ENCODE peak calls at places on chromosomes 13 and 19, in ten cellular contexts. One of them, this sample, is unnamed.

GRCh38 chr19:31054430-31054829 is 294.8 kb downstream of the TSHZ3 start:
- DNase-seq in brain pericyte: peak; percentile 16
- DNase-seq in amniotic stem cell: peak; percentile 6
- DNase-seq in stimulated activated CD4-positive, alpha-beta T cell treated with anti-CD3 and anti-CD28 coated beads, Interleukin-12 subunit alpha, Interleukin-12 subunit beta, amount 100 ng/mL, for 48 hours: peak; percentile 1
- DNase-seq in hepatic stellate cell: peak; percentile 52
- DNase-seq in breast epithelium: no peak
- DNase-seq in HL-60: no peak
- DNase-seq in pancreas: no peak
- DNase-seq in ACHN: peak; percentile 78
- DNase-seq in NCI-H345: no peak
- DNase-seq in this sample: peak; percentile 65

GRCh38 chr13:31797154-31797775 is 57.9 kb downstream of the RXFP2 start:
- DNase-seq in amniotic stem cell: peak; percentile 37
- DNase-seq in NCI-H345: peak; percentile 2
- DNase-seq in hepatic stellate cell: peak; percentile 37
- DNase-seq in breast epithelium: no peak
- DNase-seq in brain pericyte: no peak
- DNase-seq in stimulated activated CD4-positive, alpha-beta T cell treated with anti-CD3 and anti-CD28 coated beads, Interleukin-12 subunit alpha, Interleukin-12 subunit beta, amount 100 ng/mL, for 48 hours: no peak
- DNase-seq in HL-60: no peak
- DNase-seq in ACHN: peak; percentile 33
- DNase-seq in pancreas: no peak
- DNase-seq in this sample: peak; percentile 2

GRCh38 chr13:28705734-28706133 is 13.0 kb downstream of the SLC46A3 start:
- DNase-seq in stimulated activated CD4-positive, alpha-beta T cell treated with anti-CD3 and anti-CD28 coated beads, Interleukin-12 subunit alpha, Interleukin-12 subunit beta, amount 100 ng/mL, for 48 hours: no peak
- DNase-seq in brain pericyte: no peak
- DNase-seq in NCI-H345: no peak
- DNase-seq in HL-60: peak; percentile 15
- DNase-seq in pancreas: no peak
- DNase-seq in breast epithelium: no peak
- DNase-seq in amniotic stem cell: no peak
- DNase-seq in hepatic stellate cell: no peak
- DNase-seq in ACHN: no peak
- DNase-seq in this sample: no peak

GRCh38 chr13:40535345-40535836 is 131.1 kb downstream of the FOXO1 start:
- DNase-seq in hepatic stellate cell: no peak
- DNase-seq in NCI-H345: no peak
- DNase-seq in brain pericyte: no peak
- DNase-seq in ACHN: no peak
- DNase-seq in amniotic stem cell: no peak
- DNase-seq in stimulated activated CD4-positive, alpha-beta T cell treated with anti-CD3 and anti-CD28 coated beads, Interleukin-12 subunit alpha, Interleukin-12 subunit beta, amount 100 ng/mL, for 48 hours: no peak
- DNase-seq in HL-60: no peak
- DNase-seq in pancreas: peak; percentile 50
- DNase-seq in breast epithelium: no peak
- DNase-seq in this sample: no peak

GRCh38 chr13:112071902-112072530 is 5.1 kb downstream of the SOX1 start:
- DNase-seq in stimulated activated CD4-positive, alpha-beta T cell treated with anti-CD3 and anti-CD28 coated beads, Interleukin-12 subunit alpha, Interleukin-12 subunit beta, amount 100 ng/mL, for 48 hours: no peak
- DNase-seq in brain pericyte: no peak
- DNase-seq in amniotic stem cell: no peak
- DNase-seq in ACHN: no peak
- DNase-seq in NCI-H345: no peak
- DNase-seq in hepatic stellate cell: no peak
- DNase-seq in breast epithelium: no peak
- DNase-seq in HL-60: no peak
- DNase-seq in pancreas: no peak
- DNase-seq in this sample: no peak

GRCh38 chr13:87169337-87169736 is 501.8 kb upstream of the SLITRK5 start:
- DNase-seq in breast epithelium: no peak
- DNase-seq in amniotic stem cell: no peak
- DNase-seq in stimulated activated CD4-positive, alpha-beta T cell treated with anti-CD3 and anti-CD28 coated beads, Interleukin-12 subunit alpha, Interleukin-12 subunit beta, amount 100 ng/mL, for 48 hours: no peak
- DNase-seq in HL-60: no peak
- DNase-seq in hepatic stellate cell: no peak
- DNase-seq in NCI-H345: no peak
- DNase-seq in brain pericyte: no peak
- DNase-seq in ACHN: no peak
- DNase-seq in pancreas: no peak
- DNase-seq in this sample: no peak

GRCh38 chr19:40461669-40462221 is 3.8 kb downstream of the BLVRB start:
- DNase-seq in brain pericyte: no peak
- DNase-seq in stimulated activated CD4-positive, alpha-beta T cell treated with anti-CD3 and anti-CD28 coated beads, Interleukin-12 subunit alpha, Interleukin-12 subunit beta, amount 100 ng/mL, for 48 hours: no peak
- DNase-seq in HL-60: peak; percentile 77
- DNase-seq in pancreas: no peak
- DNase-seq in ACHN: no peak
- DNase-seq in NCI-H345: no peak
- DNase-seq in amniotic stem cell: no peak
- DNase-seq in breast epithelium: peak; percentile 63
- DNase-seq in hepatic stellate cell: no peak
- DNase-seq in this sample: no peak

GRCh38 chr19:55958356-55958755 is 10.7 kb downstream of the NLRP8 start:
- DNase-seq in pancreas: no peak
- DNase-seq in HL-60: no peak
- DNase-seq in amniotic stem cell: no peak
- DNase-seq in NCI-H345: no peak
- DNase-seq in hepatic stellate cell: no peak
- DNase-seq in stimulated activated CD4-positive, alpha-beta T cell treated with anti-CD3 and anti-CD28 coated beads, Interleukin-12 subunit alpha, Interleukin-12 subunit beta, amount 100 ng/mL, for 48 hours: no peak
- DNase-seq in breast epithelium: peak; percentile 83
- DNase-seq in brain pericyte: no peak
- DNase-seq in ACHN: no peak
- DNase-seq in this sample: peak; percentile 12

GRCh38 chr19:49411681-49412321 is 11.4 kb downstream of the PTH2 start:
- DNase-seq in ACHN: no peak
- DNase-seq in breast epithelium: no peak
- DNase-seq in pancreas: no peak
- DNase-seq in brain pericyte: no peak
- DNase-seq in hepatic stellate cell: no peak
- DNase-seq in HL-60: no peak
- DNase-seq in amniotic stem cell: no peak
- DNase-seq in stimulated activated CD4-positive, alpha-beta T cell treated with anti-CD3 and anti-CD28 coated beads, Interleukin-12 subunit alpha, Interleukin-12 subunit beta, amount 100 ng/mL, for 48 hours: no peak
- DNase-seq in NCI-H345: no peak
- DNase-seq in this sample: no peak

GRCh38 chr19:55703790-55704215 is 28.8 kb downstream of the EPN1 start:
- DNase-seq in hepatic stellate cell: peak; percentile 54
- DNase-seq in pancreas: peak; percentile 51
- DNase-seq in amniotic stem cell: no peak
- DNase-seq in stimulated activated CD4-positive, alpha-beta T cell treated with anti-CD3 and anti-CD28 coated beads, Interleukin-12 subunit alpha, Interleukin-12 subunit beta, amount 100 ng/mL, for 48 hours: peak; percentile 34
- DNase-seq in brain pericyte: no peak
- DNase-seq in breast epithelium: no peak
- DNase-seq in ACHN: no peak
- DNase-seq in HL-60: no peak
- DNase-seq in NCI-H345: no peak
- DNase-seq in this sample: peak; percentile 41

GRCh38 chr13:25453966-25454365 is 82.2 kb downstream of the ATP8A2 start:
- DNase-seq in breast epithelium: no peak
- DNase-seq in pancreas: no peak
- DNase-seq in hepatic stellate cell: no peak
- DNase-seq in brain pericyte: no peak
- DNase-seq in amniotic stem cell: no peak
- DNase-seq in ACHN: no peak
- DNase-seq in HL-60: no peak
- DNase-seq in NCI-H345: no peak
- DNase-seq in stimulated activated CD4-positive, alpha-beta T cell treated with anti-CD3 and anti-CD28 coated beads, Interleukin-12 subunit alpha, Interleukin-12 subunit beta, amount 100 ng/mL, for 48 hours: no peak
- DNase-seq in this sample: no peak

GRCh38 chr19:1173160-1173844 is 766 bp downstream of the SBNO2 start:
- DNase-seq in HL-60: peak; percentile 71
- DNase-seq in amniotic stem cell: no peak
- DNase-seq in hepatic stellate cell: no peak
- DNase-seq in pancreas: no peak
- DNase-seq in brain pericyte: no peak
- DNase-seq in stimulated activated CD4-positive, alpha-beta T cell treated with anti-CD3 and anti-CD28 coated beads, Interleukin-12 subunit alpha, Interleukin-12 subunit beta, amount 100 ng/mL, for 48 hours: no peak
- DNase-seq in breast epithelium: no peak
- DNase-seq in ACHN: no peak
- DNase-seq in NCI-H345: no peak
- DNase-seq in this sample: no peak

GRCh38 chr19:28454083-28454482 is 758.9 kb downstream of the UQCRFS1 start:
- DNase-seq in ACHN: peak; percentile 6
- DNase-seq in stimulated activated CD4-positive, alpha-beta T cell treated with anti-CD3 and anti-CD28 coated beads, Interleukin-12 subunit alpha, Interleukin-12 subunit beta, amount 100 ng/mL, for 48 hours: no peak
- DNase-seq in amniotic stem cell: no peak
- DNase-seq in NCI-H345: no peak
- DNase-seq in HL-60: no peak
- DNase-seq in hepatic stellate cell: no peak
- DNase-seq in breast epithelium: no peak
- DNase-seq in pancreas: no peak
- DNase-seq in brain pericyte: no peak
- DNase-seq in this sample: no peak

GRCh38 chr19:35107541-35107939 is 8.1 kb upstream of the FXYD3 start:
- DNase-seq in NCI-H345: no peak
- DNase-seq in brain pericyte: no peak
- DNase-seq in pancreas: no peak
- DNase-seq in HL-60: no peak
- DNase-seq in ACHN: no peak
- DNase-seq in breast epithelium: peak; percentile 78
- DNase-seq in stimulated activated CD4-positive, alpha-beta T cell treated with anti-CD3 and anti-CD28 coated beads, Interleukin-12 subunit alpha, Interleukin-12 subunit beta, amount 100 ng/mL, for 48 hours: no peak
- DNase-seq in amniotic stem cell: no peak
- DNase-seq in hepatic stellate cell: no peak
- DNase-seq in this sample: peak; percentile 55

GRCh38 chr19:11363881-11364280 is 8.6 kb downstream of the PLPPR2 start:
- DNase-seq in HL-60: no peak
- DNase-seq in amniotic stem cell: no peak
- DNase-seq in brain pericyte: no peak
- DNase-seq in breast epithelium: no peak
- DNase-seq in stimulated activated CD4-positive, alpha-beta T cell treated with anti-CD3 and anti-CD28 coated beads, Interleukin-12 subunit alpha, Interleukin-12 subunit beta, amount 100 ng/mL, for 48 hours: no peak
- DNase-seq in hepatic stellate cell: no peak
- DNase-seq in pancreas: no peak
- DNase-seq in ACHN: no peak
- DNase-seq in NCI-H345: no peak
- DNase-seq in this sample: no peak

GRCh38 chr13:114024603-114025431 is 50.9 kb upstream of the C13orf46 start:
- DNase-seq in breast epithelium: no peak
- DNase-seq in pancreas: no peak
- DNase-seq in hepatic stellate cell: no peak
- DNase-seq in stimulated activated CD4-positive, alpha-beta T cell treated with anti-CD3 and anti-CD28 coated beads, Interleukin-12 subunit alpha, Interleukin-12 subunit beta, amount 100 ng/mL, for 48 hours: no peak
- DNase-seq in NCI-H345: no peak
- DNase-seq in brain pericyte: no peak
- DNase-seq in amniotic stem cell: no peak
- DNase-seq in HL-60: no peak
- DNase-seq in ACHN: no peak
- DNase-seq in this sample: no peak

GRCh38 chr13:111115841-111116500 is 861 bp downstream of the ARHGEF7 start:
- DNase-seq in pancreas: no peak
- DNase-seq in ACHN: peak; percentile 10
- DNase-seq in HL-60: no peak
- DNase-seq in NCI-H345: no peak
- DNase-seq in stimulated activated CD4-positive, alpha-beta T cell treated with anti-CD3 and anti-CD28 coated beads, Interleukin-12 subunit alpha, Interleukin-12 subunit beta, amount 100 ng/mL, for 48 hours: no peak
- DNase-seq in amniotic stem cell: peak; percentile 57
- DNase-seq in hepatic stellate cell: peak; percentile 90
- DNase-seq in breast epithelium: no peak
- DNase-seq in brain pericyte: peak; percentile 85
- DNase-seq in this sample: no peak

GRCh38 chr19:5358173-5358800 is 17.7 kb upstream of the PTPRS start:
- DNase-seq in HL-60: no peak
- DNase-seq in brain pericyte: no peak
- DNase-seq in ACHN: no peak
- DNase-seq in NCI-H345: no peak
- DNase-seq in amniotic stem cell: no peak
- DNase-seq in breast epithelium: no peak
- DNase-seq in stimulated activated CD4-positive, alpha-beta T cell treated with anti-CD3 and anti-CD28 coated beads, Interleukin-12 subunit alpha, Interleukin-12 subunit beta, amount 100 ng/mL, for 48 hours: no peak
- DNase-seq in pancreas: no peak
- DNase-seq in hepatic stellate cell: no peak
- DNase-seq in this sample: peak; percentile 36

GRCh38 chr19:19524053-19524452 is 4.7 kb upstream of the YJEFN3 start:
- DNase-seq in stimulated activated CD4-positive, alpha-beta T cell treated with anti-CD3 and anti-CD28 coated beads, Interleukin-12 subunit alpha, Interleukin-12 subunit beta, amount 100 ng/mL, for 48 hours: no peak
- DNase-seq in ACHN: no peak
- DNase-seq in amniotic stem cell: no peak
- DNase-seq in NCI-H345: no peak
- DNase-seq in pancreas: no peak
- DNase-seq in hepatic stellate cell: no peak
- DNase-seq in HL-60: no peak
- DNase-seq in breast epithelium: no peak
- DNase-seq in brain pericyte: no peak
- DNase-seq in this sample: no peak

GRCh38 chr13:38340624-38341023 is 9.0 kb upstream of the UFM1 start:
- DNase-seq in ACHN: no peak
- DNase-seq in amniotic stem cell: no peak
- DNase-seq in brain pericyte: no peak
- DNase-seq in hepatic stellate cell: no peak
- DNase-seq in NCI-H345: no peak
- DNase-seq in HL-60: no peak
- DNase-seq in breast epithelium: no peak
- DNase-seq in pancreas: no peak
- DNase-seq in stimulated activated CD4-positive, alpha-beta T cell treated with anti-CD3 and anti-CD28 coated beads, Interleukin-12 subunit alpha, Interleukin-12 subunit beta, amount 100 ng/mL, for 48 hours: no peak
- DNase-seq in this sample: no peak

GRCh38 chr19:40907968-40908735 is 26.1 kb upstream of the CYP2A7 start:
- DNase-seq in HL-60: peak; percentile 35
- DNase-seq in brain pericyte: no peak
- DNase-seq in breast epithelium: no peak
- DNase-seq in stimulated activated CD4-positive, alpha-beta T cell treated with anti-CD3 and anti-CD28 coated beads, Interleukin-12 subunit alpha, Interleukin-12 subunit beta, amount 100 ng/mL, for 48 hours: peak; percentile 26
- DNase-seq in NCI-H345: no peak
- DNase-seq in amniotic stem cell: no peak
- DNase-seq in ACHN: no peak
- DNase-seq in hepatic stellate cell: no peak
- DNase-seq in pancreas: peak; percentile 41
- DNase-seq in this sample: no peak

GRCh38 chr19:10784257-10784656 is 51.8 kb downstream of the TMED1 start:
- DNase-seq in amniotic stem cell: no peak
- DNase-seq in hepatic stellate cell: no peak
- DNase-seq in stimulated activated CD4-positive, alpha-beta T cell treated with anti-CD3 and anti-CD28 coated beads, Interleukin-12 subunit alpha, Interleukin-12 subunit beta, amount 100 ng/mL, for 48 hours: no peak
- DNase-seq in pancreas: no peak
- DNase-seq in breast epithelium: no peak
- DNase-seq in HL-60: peak; percentile 87
- DNase-seq in NCI-H345: no peak
- DNase-seq in brain pericyte: no peak
- DNase-seq in ACHN: no peak
- DNase-seq in this sample: no peak

GRCh38 chr13:110415669-110416068 is 108.6 kb downstream of the COL4A2 start:
- DNase-seq in breast epithelium: no peak
- DNase-seq in HL-60: peak; percentile 3
- DNase-seq in amniotic stem cell: no peak
- DNase-seq in NCI-H345: peak; percentile 3
- DNase-seq in brain pericyte: no peak
- DNase-seq in hepatic stellate cell: no peak
- DNase-seq in ACHN: peak; percentile 16
- DNase-seq in stimulated activated CD4-positive, alpha-beta T cell treated with anti-CD3 and anti-CD28 coated beads, Interleukin-12 subunit alpha, Interleukin-12 subunit beta, amount 100 ng/mL, for 48 hours: no peak
- DNase-seq in pancreas: no peak
- DNase-seq in this sample: peak; percentile 58

GRCh38 chr19:17052439-17052838 is 22.8 kb downstream of the HAUS8 start:
- DNase-seq in amniotic stem cell: peak; percentile 61
- DNase-seq in ACHN: peak; percentile 49
- DNase-seq in stimulated activated CD4-positive, alpha-beta T cell treated with anti-CD3 and anti-CD28 coated beads, Interleukin-12 subunit alpha, Interleukin-12 subunit beta, amount 100 ng/mL, for 48 hours: no peak
- DNase-seq in pancreas: no peak
- DNase-seq in HL-60: no peak
- DNase-seq in brain pericyte: no peak
- DNase-seq in hepatic stellate cell: peak; percentile 59
- DNase-seq in breast epithelium: no peak
- DNase-seq in NCI-H345: no peak
- DNase-seq in this sample: no peak

GRCh38 chr13:73765651-73766384 is 368.4 kb downstream of the KLF12 start:
- DNase-seq in stimulated activated CD4-positive, alpha-beta T cell treated with anti-CD3 and anti-CD28 coated beads, Interleukin-12 subunit alpha, Interleukin-12 subunit beta, amount 100 ng/mL, for 48 hours: peak; percentile 44
- DNase-seq in ACHN: no peak
- DNase-seq in HL-60: no peak
- DNase-seq in NCI-H345: peak; percentile 97
- DNase-seq in hepatic stellate cell: no peak
- DNase-seq in brain pericyte: peak; percentile 31
- DNase-seq in amniotic stem cell: no peak
- DNase-seq in breast epithelium: peak; percentile 57
- DNase-seq in pancreas: peak; percentile 71
- DNase-seq in this sample: no peak

GRCh38 chr13:94722596-94722995 is 10.3 kb upstream of the SOX21 start:
- DNase-seq in amniotic stem cell: no peak
- DNase-seq in NCI-H345: no peak
- DNase-seq in pancreas: no peak
- DNase-seq in HL-60: no peak
- DNase-seq in hepatic stellate cell: no peak
- DNase-seq in stimulated activated CD4-positive, alpha-beta T cell treated with anti-CD3 and anti-CD28 coated beads, Interleukin-12 subunit alpha, Interleukin-12 subunit beta, amount 100 ng/mL, for 48 hours: no peak
- DNase-seq in brain pericyte: no peak
- DNase-seq in ACHN: no peak
- DNase-seq in breast epithelium: no peak
- DNase-seq in this sample: no peak

GRCh38 chr19:29266001-29266400 is 53.0 kb upstream of the UQCRFS1 start:
- DNase-seq in amniotic stem cell: no peak
- DNase-seq in brain pericyte: no peak
- DNase-seq in NCI-H345: no peak
- DNase-seq in ACHN: no peak
- DNase-seq in pancreas: no peak
- DNase-seq in breast epithelium: no peak
- DNase-seq in HL-60: no peak
- DNase-seq in stimulated activated CD4-positive, alpha-beta T cell treated with anti-CD3 and anti-CD28 coated beads, Interleukin-12 subunit alpha, Interleukin-12 subunit beta, amount 100 ng/mL, for 48 hours: no peak
- DNase-seq in hepatic stellate cell: no peak
- DNase-seq in this sample: no peak

GRCh38 chr19:5354403-5354802 is 13.8 kb upstream of the PTPRS start:
- DNase-seq in ACHN: peak; percentile 15
- DNase-seq in amniotic stem cell: no peak
- DNase-seq in hepatic stellate cell: no peak
- DNase-seq in NCI-H345: no peak
- DNase-seq in brain pericyte: no peak
- DNase-seq in pancreas: no peak
- DNase-seq in stimulated activated CD4-positive, alpha-beta T cell treated with anti-CD3 and anti-CD28 coated beads, Interleukin-12 subunit alpha, Interleukin-12 subunit beta, amount 100 ng/mL, for 48 hours: no peak
- DNase-seq in HL-60: no peak
- DNase-seq in breast epithelium: no peak
- DNase-seq in this sample: peak; percentile 42